ENCODE peak calls at places on chromosome 6, in nine cellular contexts. E, P, K, O, Q, U, J, I and M are unnamed samples.

GRCh38 chr6:57074383-57074782 is 15.6 kb upstream of the ZNF451 start:
- ATAC-seq in U (no peak), J (no peak), K (no peak), O (no peak), I (no peak), Q (no peak), P (no peak), E (no peak), M (no peak)

GRCh38 chr6:108689279-108690161 is 128.8 kb downstream of the FOXO3 start:
- ATAC-seq in E (peak), K (peak), O (no peak), Q (peak), J (peak), U (peak), I (peak), P (peak), M (peak)

GRCh38 chr6:149488815-149489214 is 4.0 kb upstream of the ZC3H12D start:
- ATAC-seq in J (no peak), P (no peak), U (peak), E (no peak), Q (no peak), O (no peak), I (no peak), K (no peak), M (no peak)

GRCh38 chr6:87139236-87139635 is 16.1 kb upstream of the ZNF292 start:
- ATAC-seq in U (peak), P (peak), J (peak), K (peak), E (peak), Q (peak), I (peak), O (peak), M (peak)

GRCh38 chr6:44621846-44622245 is 234.3 kb downstream of the CDC5L start:
- ATAC-seq in J (no peak), O (no peak), P (no peak), E (no peak), U (no peak), Q (no peak), I (no peak), K (no peak), M (no peak)

GRCh38 chr6:74879970-74880369 is 325.9 kb downstream of the COL12A1 start:
- ATAC-seq in U (no peak), I (no peak), P (no peak), Q (no peak), O (no peak), J (no peak), E (no peak), K (no peak), M (no peak)

GRCh38 chr6:53130891-53131290 is 17.8 kb downstream of the GCM1 start:
- ATAC-seq in O (no peak), Q (no peak), U (no peak), E (no peak), I (no peak), P (no peak), K (no peak), J (no peak), M (no peak)

GRCh38 chr6:18350728-18351127 is 36.4 kb upstream of the RNF144B start:
- ATAC-seq in Q (no peak), P (no peak), J (no peak), O (no peak), U (peak), K (no peak), I (no peak), E (no peak), M (no peak)

GRCh38 chr6:34055223-34055933 is 90.5 kb downstream of the GRM4 start:
- ATAC-seq in K (peak), I (peak), P (peak), U (peak), E (peak), Q (peak), O (peak), J (peak), M (no peak)

GRCh38 chr6:38079107-38079506 is 259.6 kb downstream of the ZFAND3 start:
- ATAC-seq in K (no peak), Q (no peak), I (no peak), U (peak), P (no peak), O (peak), J (no peak), E (no peak), M (no peak)

GRCh38 chr6:37111156-37111461 is 58.8 kb upstream of the PIM1 start:
- ATAC-seq in Q (no peak), P (no peak), O (peak), U (no peak), I (no peak), K (no peak), J (peak), E (no peak), M (no peak)

GRCh38 chr6:87391334-87391733 is 16.4 kb upstream of the CFAP206 start:
- ATAC-seq in O (peak), K (peak), E (peak), I (no peak), U (peak), Q (peak), J (peak), P (peak), M (no peak)

GRCh38 chr6:126041516-126042447 is 55.4 kb downstream of the TRMT11 start:
- ATAC-seq in U (no peak), P (peak), J (no peak), K (peak), E (no peak), I (no peak), Q (no peak), O (no peak), M (no peak)

GRCh38 chr6:25352265-25352664 is 73.1 kb downstream of the CARMIL1 start:
- ATAC-seq in I (no peak), P (no peak), Q (no peak), U (no peak), K (no peak), J (no peak), O (no peak), E (no peak), M (no peak)

GRCh38 chr6:35392111-35392702 is 49.8 kb downstream of the PPARD start:
- ATAC-seq in U (peak), O (peak), E (peak), K (no peak), I (peak), P (no peak), J (no peak), Q (peak), M (no peak)

GRCh38 chr6:45430590-45431202 is 53.0 kb upstream of the SUPT3H start:
- ATAC-seq in K (no peak), O (no peak), J (no peak), U (no peak), I (no peak), E (no peak), P (no peak), Q (no peak), M (no peak)

GRCh38 chr6:7505196-7505699 is 36.2 kb upstream of the DSP start:
- ATAC-seq in P (peak), O (peak), E (peak), I (peak), U (peak), K (peak), Q (peak), J (peak), M (no peak)

GRCh38 chr6:146775227-146775626 is 176.5 kb downstream of the ADGB start:
- ATAC-seq in I (no peak), O (no peak), U (no peak), P (no peak), E (peak), J (no peak), Q (no peak), K (no peak), M (no peak)

GRCh38 chr6:110471966-110472365 is 4.4 kb downstream of the SLC22A16 start:
- ATAC-seq in J (no peak), I (no peak), P (no peak), K (no peak), Q (no peak), O (no peak), E (no peak), U (no peak), M (no peak)

GRCh38 chr6:113855500-113856010 is 1.6 kb upstream of the MARCKS start:
- ATAC-seq in I (no peak), Q (no peak), U (no peak), E (no peak), K (no peak), P (no peak), J (no peak), O (no peak), M (no peak)

GRCh38 chr6:113857565-113858066 is 471 bp downstream of the MARCKS start:
- ATAC-seq in I (peak), E (peak), O (no peak), Q (peak), P (peak), K (no peak), U (no peak), J (no peak), M (no peak)

GRCh38 chr6:113858067-113858604 is 991 bp downstream of the MARCKS start:
- ATAC-seq in K (peak), O (peak), E (peak), Q (peak), U (peak), J (peak), P (no peak), I (peak), M (no peak)

GRCh38 chr6:113856011-113856551 is 1.1 kb upstream of the MARCKS start:
- ATAC-seq in E (no peak), J (no peak), Q (no peak), K (peak), O (no peak), U (no peak), P (no peak), I (no peak), M (no peak)

GRCh38 chr6:113856571-113857564 is at the start of gene MARCKS:
- ATAC-seq in O (peak), J (peak), K (peak), E (peak), I (peak), Q (peak), P (peak), U (peak), M (peak)
- TF ChIP-seq POLR2A in O (peak), J (peak), K (no peak), E (peak), I (peak), Q (peak), P (peak), U (peak), M (peak)

DNA sequence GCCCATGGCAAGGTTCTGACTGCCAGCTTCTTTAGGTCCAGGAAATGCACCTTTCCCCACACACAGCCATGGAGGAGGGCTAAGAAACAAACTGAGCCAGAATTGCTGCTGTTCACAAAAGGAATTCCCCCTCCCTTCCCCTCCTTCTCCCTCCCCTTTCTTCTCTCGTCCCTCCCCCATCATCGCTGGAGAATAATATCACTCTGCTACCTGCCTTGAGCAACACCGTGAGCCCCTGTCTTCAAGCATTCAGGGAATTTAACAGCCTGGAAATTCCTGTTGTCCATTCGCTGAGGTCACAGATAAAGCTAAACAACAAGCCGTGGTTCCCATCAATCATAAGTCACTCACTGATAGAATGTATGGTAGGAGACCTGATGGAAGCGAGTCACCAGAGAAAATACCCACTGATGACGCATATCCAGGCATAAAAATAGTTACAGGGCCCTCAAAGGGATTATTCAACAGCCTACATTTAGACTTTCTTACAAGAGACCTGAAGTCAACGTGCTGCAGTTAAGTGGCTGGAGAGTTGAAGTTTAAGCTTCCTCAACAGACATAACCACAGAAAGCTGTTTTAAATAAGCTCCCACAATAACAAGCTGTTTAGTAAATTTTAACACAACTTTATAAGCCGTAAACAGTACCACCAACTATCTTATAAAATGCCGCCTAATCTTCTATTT is 59.7 kb downstream of the HIVEP2 start:
- ATAC-seq in J (peak), E (peak), Q (peak), U (peak), O (peak), K (peak), P (peak), I (peak), M (peak)
- TF ChIP-seq POLR2A in J (peak), E (no peak), Q (peak), U (no peak), O (no peak), K (no peak), P (peak), I (peak), M (no peak)

DNA sequence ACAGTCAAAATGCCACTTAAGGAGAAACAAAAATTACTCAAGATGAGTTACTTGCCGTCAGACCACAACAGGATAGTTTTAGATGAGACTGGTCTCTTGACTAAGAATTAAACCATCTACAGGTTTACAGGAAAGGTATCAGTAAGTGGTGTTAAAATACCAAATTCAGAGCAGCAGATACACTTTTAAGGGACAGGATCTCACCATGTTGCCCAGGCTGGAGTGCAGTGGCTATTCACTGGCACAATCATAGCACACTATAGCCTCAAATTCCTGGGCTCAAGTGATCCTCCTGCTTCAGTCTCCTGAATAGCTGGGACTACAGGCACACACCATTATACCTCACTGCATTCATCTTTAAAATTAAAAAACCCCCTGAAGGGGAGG is 4.7 kb downstream of the MCCD1 start:
- ATAC-seq in K (no peak), P (no peak), J (no peak), Q (no peak), I (no peak), U (no peak), E (no peak), O (no peak), M (no peak)
- TF ChIP-seq POLR2A in K (no peak), P (no peak), J (no peak), Q (no peak), I (no peak), U (no peak), E (no peak), O (no peak), M (no peak)

DNA sequence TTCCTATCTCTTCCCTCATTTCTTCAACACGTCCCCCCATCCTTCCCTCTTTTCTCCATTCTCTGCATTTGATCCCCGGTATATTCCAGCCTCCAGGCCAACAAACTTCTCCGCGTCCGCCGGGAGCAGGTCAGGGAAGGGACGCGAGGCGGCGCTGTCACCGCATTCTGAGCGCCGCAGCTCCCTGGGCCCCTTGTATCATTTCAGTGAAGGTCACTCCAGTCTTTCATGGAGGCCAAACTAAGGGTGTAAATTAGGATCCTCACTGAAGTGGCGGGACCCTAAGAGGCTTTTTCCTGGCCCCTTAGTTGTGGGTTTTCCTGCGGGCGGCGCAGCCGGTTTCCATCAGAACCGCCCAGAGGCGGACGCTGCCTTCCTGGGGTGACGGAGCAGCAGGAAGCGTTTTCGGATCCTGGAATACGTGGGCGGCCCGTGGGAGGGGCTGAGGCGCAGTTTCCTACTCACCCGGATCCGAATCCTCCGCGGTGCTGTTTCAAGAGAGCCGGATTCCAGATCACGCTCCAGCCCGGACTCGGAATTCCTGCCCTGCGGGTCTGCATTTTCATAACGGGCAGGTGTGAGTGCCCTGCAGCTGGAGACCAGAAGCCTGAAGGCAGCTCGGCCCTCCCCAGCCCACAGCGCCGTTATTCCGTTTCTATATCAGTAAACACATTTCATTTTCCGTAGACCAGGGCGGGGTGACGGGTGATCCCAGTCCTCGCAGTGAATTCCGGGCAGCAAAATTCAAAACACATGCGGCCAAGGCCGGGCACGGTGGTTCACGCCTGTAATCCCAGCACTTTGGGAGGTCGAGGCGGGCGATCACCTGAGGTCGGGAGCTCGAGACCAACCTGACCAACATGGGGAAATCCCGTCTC is 3.6 kb upstream of the MICA start:
- ATAC-seq in O (peak), I (peak), K (peak), U (peak), P (peak), J (peak), Q (peak), E (peak), M (peak)
- TF ChIP-seq POLR2A in O (peak), I (peak), K (peak), U (peak), P (peak), J (no peak), Q (peak), E (no peak), M (peak)

DNA sequence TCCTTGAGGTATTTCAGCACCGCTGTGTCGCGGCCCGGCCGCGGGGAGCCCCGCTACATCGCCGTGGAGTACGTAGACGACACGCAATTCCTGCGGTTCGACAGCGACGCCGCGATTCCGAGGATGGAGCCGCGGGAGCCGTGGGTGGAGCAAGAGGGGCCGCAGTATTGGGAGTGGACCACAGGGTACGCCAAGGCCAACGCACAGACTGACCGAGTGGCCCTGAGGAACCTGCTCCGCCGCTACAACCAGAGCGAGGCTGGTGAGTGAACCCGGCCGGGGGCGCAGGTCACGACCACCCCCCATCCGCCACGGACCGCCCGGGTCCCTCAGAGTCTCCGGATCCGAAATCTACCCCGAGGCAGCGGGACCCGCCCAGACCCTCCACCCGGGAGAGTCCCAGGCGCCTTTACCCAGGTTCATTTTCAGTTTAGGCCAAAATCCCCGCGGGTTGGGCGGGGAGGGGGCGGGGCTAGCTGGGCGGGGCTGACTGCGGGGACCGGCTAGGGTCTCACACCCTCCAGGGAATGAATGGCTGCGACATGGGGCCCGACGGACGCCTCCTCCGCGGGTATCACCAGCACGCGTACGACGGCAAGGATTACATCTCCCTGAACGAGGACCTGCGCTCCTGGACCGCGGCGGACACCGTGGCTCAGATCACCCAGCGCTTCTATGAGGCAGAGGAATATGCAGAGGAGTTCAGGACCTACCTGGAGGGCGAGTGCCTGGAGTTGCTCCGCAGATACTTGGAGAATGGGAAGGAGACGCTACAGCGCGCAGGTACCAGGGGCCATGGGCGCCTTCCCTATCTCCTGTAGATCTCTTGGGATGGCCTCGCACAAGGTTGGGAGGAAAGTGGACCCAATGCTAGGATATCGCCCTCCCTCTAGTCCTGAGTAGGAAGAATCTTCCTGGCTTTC is 693 bp downstream of the HLA-F start:
- ATAC-seq in E (peak), U (peak), K (peak), P (peak), J (peak), Q (peak), O (peak), I (peak), M (peak)
- TF ChIP-seq POLR2A in E (no peak), U (no peak), K (no peak), P (no peak), J (peak), Q (no peak), O (no peak), I (no peak), M (no peak)

GRCh38 chr6:31620586-31621319 is at the start of gene PRRC2A:
- ATAC-seq in I (peak), U (peak), J (peak), K (peak), P (peak), O (peak), Q (peak), E (peak), M (peak)
- TF ChIP-seq POLR2A in I (no peak), U (peak), J (peak), K (peak), P (peak), O (peak), Q (peak), E (no peak), M (peak)

GRCh38 chr6:42551202-42551601 is 12.6 kb upstream of the UBR2 start:
- ATAC-seq in K (no peak), P (no peak), Q (no peak), O (no peak), J (no peak), U (no peak), E (no peak), I (no peak), M (no peak)
- TF ChIP-seq POLR2A in K (no peak), P (no peak), Q (no peak), O (no peak), J (no peak), U (no peak), E (no peak), I (no peak), M (no peak)

DNA sequence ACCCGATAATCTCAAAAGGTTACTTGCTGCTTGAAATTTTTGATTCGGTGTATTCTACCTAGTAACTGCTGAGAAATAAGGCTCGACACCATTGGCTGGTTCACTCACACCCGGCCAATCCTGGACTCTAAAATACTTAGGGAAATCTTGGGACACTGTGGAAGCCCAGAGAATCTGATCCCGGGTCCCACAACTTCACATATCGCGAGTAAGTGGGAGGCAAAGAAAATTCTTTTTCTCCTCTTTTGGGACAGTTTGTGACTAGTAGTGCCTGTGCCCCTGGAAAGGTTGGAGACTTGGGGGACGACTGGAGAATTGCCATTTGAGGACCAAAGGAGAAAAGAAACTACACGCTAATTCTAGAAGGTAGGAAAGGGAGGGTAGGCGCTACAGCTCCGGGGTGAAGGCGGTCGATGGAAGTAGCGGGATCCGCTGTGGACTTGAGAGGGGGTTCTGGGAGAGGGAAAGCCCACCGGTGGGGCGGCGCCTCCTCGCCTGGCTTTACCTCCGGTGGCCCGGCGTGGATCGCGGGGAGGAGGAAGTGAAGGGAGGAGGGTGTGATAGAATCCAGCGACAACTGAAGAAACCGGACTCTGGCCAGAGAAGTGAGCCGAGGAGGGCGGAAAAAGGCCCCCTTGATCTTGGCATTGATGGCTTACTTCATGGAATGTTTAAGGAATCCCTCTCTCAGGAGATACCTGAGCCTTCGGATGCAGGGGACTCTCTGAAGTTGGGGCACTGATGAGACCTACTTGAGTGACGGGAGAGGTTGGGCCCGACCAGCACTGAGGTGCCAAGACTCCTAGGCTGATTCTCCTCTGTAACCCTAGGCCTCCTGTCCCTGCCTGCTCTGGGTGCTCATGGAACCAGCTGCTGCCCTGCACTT is 18.8 kb upstream of the BTN3A3 start:
- ATAC-seq in K (peak), U (peak), Q (peak), I (peak), J (peak), P (peak), E (peak), O (peak), M (peak)
- TF ChIP-seq POLR2A in K (no peak), U (peak), Q (peak), I (peak), J (peak), P (no peak), E (peak), O (peak), M (no peak)